ENCODE peak calls at places on chromosomes 4 and X, in seven cellular contexts. One of them, this sample, is unnamed.

GRCh38 chrX:120790118-120790517 is 85.5 kb downstream of the CT47B1 start:
- DNase-seq in body of pancreas: peak
- DNase-seq in mucosa of descending colon: no peak
- DNase-seq in astrocyte of the spinal cord: peak
- DNase-seq in AG09309: peak
- DNase-seq in fibroblast of lung: peak
- DNase-seq in brain microvascular endothelial cell: peak
- DNase-seq in this sample: peak

GRCh38 chr4:8435656-8436121 is 4.8 kb downstream of the ACOX3 start:
- DNase-seq in mucosa of descending colon: no peak
- DNase-seq in AG09309: no peak
- DNase-seq in body of pancreas: peak
- DNase-seq in fibroblast of lung: peak
- DNase-seq in astrocyte of the spinal cord: no peak
- DNase-seq in brain microvascular endothelial cell: no peak
- DNase-seq in this sample: no peak

GRCh38 chrX:44143061-44143602 is 169.9 kb upstream of the NDP start:
- DNase-seq in brain microvascular endothelial cell: no peak
- DNase-seq in AG09309: no peak
- DNase-seq in mucosa of descending colon: no peak
- DNase-seq in fibroblast of lung: no peak
- DNase-seq in body of pancreas: no peak
- DNase-seq in astrocyte of the spinal cord: no peak
- DNase-seq in this sample: no peak

GRCh38 chrX:118459494-118459893 is 36.1 kb upstream of the DOCK11 start:
- DNase-seq in astrocyte of the spinal cord: peak
- DNase-seq in fibroblast of lung: peak
- DNase-seq in body of pancreas: no peak
- DNase-seq in brain microvascular endothelial cell: peak
- DNase-seq in mucosa of descending colon: no peak
- DNase-seq in AG09309: peak
- DNase-seq in this sample: peak

GRCh38 chr4:7161721-7162214 is 30.6 kb upstream of the SORCS2 start:
- DNase-seq in fibroblast of lung: peak
- DNase-seq in astrocyte of the spinal cord: peak
- DNase-seq in brain microvascular endothelial cell: no peak
- DNase-seq in mucosa of descending colon: no peak
- DNase-seq in AG09309: peak
- DNase-seq in body of pancreas: peak
- DNase-seq in this sample: peak

GRCh38 chrX:45850197-45850774 is 649.6 kb upstream of the DIPK2B start:
- DNase-seq in body of pancreas: peak
- DNase-seq in fibroblast of lung: peak
- DNase-seq in astrocyte of the spinal cord: peak
- DNase-seq in AG09309: no peak
- DNase-seq in mucosa of descending colon: peak
- DNase-seq in brain microvascular endothelial cell: no peak
- DNase-seq in this sample: no peak

GRCh38 chr4:9970399-9971011 is 50.8 kb downstream of the SLC2A9 start:
- DNase-seq in mucosa of descending colon: peak
- DNase-seq in brain microvascular endothelial cell: no peak
- DNase-seq in fibroblast of lung: no peak
- DNase-seq in AG09309: no peak
- DNase-seq in body of pancreas: no peak
- DNase-seq in astrocyte of the spinal cord: no peak
- DNase-seq in this sample: no peak

GRCh38 chr4:85784348-85784747 is 309.4 kb downstream of the ARHGAP24 start:
- DNase-seq in fibroblast of lung: no peak
- DNase-seq in body of pancreas: no peak
- DNase-seq in AG09309: no peak
- DNase-seq in mucosa of descending colon: no peak
- DNase-seq in astrocyte of the spinal cord: no peak
- DNase-seq in brain microvascular endothelial cell: no peak
- DNase-seq in this sample: no peak

DNA sequence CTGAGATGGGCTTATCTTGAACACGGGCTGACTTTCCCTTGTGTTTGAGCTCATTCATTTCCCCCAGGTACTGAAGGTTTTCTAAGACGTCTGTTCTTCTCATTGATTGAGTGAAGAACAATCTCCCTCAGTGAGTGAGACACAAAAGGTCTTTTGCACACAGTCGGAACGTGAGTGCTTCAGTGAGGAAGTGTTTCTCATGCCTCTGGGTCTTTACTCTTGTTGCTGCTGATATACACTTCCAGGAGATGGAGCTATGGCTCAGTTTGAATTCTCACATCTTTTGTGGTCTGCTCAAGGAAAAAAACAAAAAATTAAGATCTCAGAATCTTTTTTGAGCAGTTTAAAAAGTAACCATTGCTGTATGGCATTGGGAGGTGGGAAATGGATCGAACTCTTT is 981.9 kb upstream of the TENM3 start:
- DNase-seq in brain microvascular endothelial cell: peak
- DNase-seq in body of pancreas: no peak
- DNase-seq in mucosa of descending colon: no peak
- DNase-seq in AG09309: no peak
- DNase-seq in fibroblast of lung: peak
- DNase-seq in astrocyte of the spinal cord: peak
- DNase-seq in this sample: no peak
- TF ChIP-seq CTCF in brain microvascular endothelial cell: peak
- TF ChIP-seq CTCF in body of pancreas: no peak
- TF ChIP-seq CTCF in mucosa of descending colon: no peak
- TF ChIP-seq CTCF in AG09309: peak
- TF ChIP-seq CTCF in fibroblast of lung: peak
- TF ChIP-seq CTCF in astrocyte of the spinal cord: peak
- TF ChIP-seq CTCF in this sample: no peak

DNA sequence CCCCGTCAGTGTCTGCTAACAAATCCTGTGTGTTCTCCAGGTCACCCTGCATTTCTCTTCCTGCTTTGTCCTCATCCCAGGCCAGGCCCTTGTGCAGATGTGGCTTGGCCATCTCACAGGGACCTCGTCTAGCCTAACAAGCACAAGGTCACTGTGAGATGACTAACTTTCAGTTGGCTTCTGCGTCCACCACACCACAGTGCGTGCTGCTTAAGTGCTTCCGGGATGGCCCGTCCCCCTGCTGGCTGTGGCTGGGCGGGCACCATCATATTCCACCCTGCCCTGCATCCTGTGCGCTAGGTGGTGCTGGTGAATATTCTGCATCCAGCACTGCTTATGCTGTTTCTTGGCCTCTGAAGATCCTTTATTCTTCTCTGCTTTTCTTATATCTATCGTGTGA is 33.8 kb downstream of the RBBP7 start:
- DNase-seq in mucosa of descending colon: peak
- DNase-seq in astrocyte of the spinal cord: no peak
- DNase-seq in body of pancreas: peak
- DNase-seq in fibroblast of lung: peak
- DNase-seq in AG09309: no peak
- DNase-seq in brain microvascular endothelial cell: no peak
- DNase-seq in this sample: no peak
- TF ChIP-seq CTCF in mucosa of descending colon: no peak
- TF ChIP-seq CTCF in astrocyte of the spinal cord: peak
- TF ChIP-seq CTCF in body of pancreas: peak
- TF ChIP-seq CTCF in fibroblast of lung: peak
- TF ChIP-seq CTCF in AG09309: peak
- TF ChIP-seq CTCF in brain microvascular endothelial cell: peak
- TF ChIP-seq CTCF in this sample: peak

GRCh38 chr4:136653640-136654406 is 878.5 kb downstream of the PCDH18 start:
- DNase-seq in astrocyte of the spinal cord: no peak
- DNase-seq in mucosa of descending colon: no peak
- DNase-seq in brain microvascular endothelial cell: no peak
- DNase-seq in fibroblast of lung: no peak
- DNase-seq in AG09309: no peak
- DNase-seq in body of pancreas: no peak
- DNase-seq in this sample: no peak
- TF ChIP-seq CTCF in astrocyte of the spinal cord: no peak
- TF ChIP-seq CTCF in mucosa of descending colon: no peak
- TF ChIP-seq CTCF in brain microvascular endothelial cell: no peak
- TF ChIP-seq CTCF in fibroblast of lung: no peak
- TF ChIP-seq CTCF in AG09309: no peak
- TF ChIP-seq CTCF in body of pancreas: no peak
- TF ChIP-seq CTCF in this sample: no peak

GRCh38 chr4:37802068-37802666 is 24.3 kb upstream of the PGM2 start:
- DNase-seq in brain microvascular endothelial cell: peak
- DNase-seq in body of pancreas: peak
- DNase-seq in AG09309: no peak
- DNase-seq in mucosa of descending colon: peak
- DNase-seq in astrocyte of the spinal cord: peak
- DNase-seq in fibroblast of lung: peak
- DNase-seq in this sample: peak

GRCh38 chr4:37799941-37800554 is 26.4 kb upstream of the PGM2 start:
- DNase-seq in brain microvascular endothelial cell: no peak
- DNase-seq in body of pancreas: no peak
- DNase-seq in astrocyte of the spinal cord: no peak
- DNase-seq in mucosa of descending colon: no peak
- DNase-seq in fibroblast of lung: no peak
- DNase-seq in AG09309: no peak
- DNase-seq in this sample: no peak

GRCh38 chr4:37798616-37799015 is 27.9 kb upstream of the PGM2 start:
- DNase-seq in brain microvascular endothelial cell: no peak
- DNase-seq in AG09309: no peak
- DNase-seq in astrocyte of the spinal cord: no peak
- DNase-seq in fibroblast of lung: no peak
- DNase-seq in body of pancreas: no peak
- DNase-seq in mucosa of descending colon: no peak
- DNase-seq in this sample: no peak

GRCh38 chr4:37805091-37805490 is 21.4 kb upstream of the PGM2 start:
- DNase-seq in mucosa of descending colon: no peak
- DNase-seq in astrocyte of the spinal cord: no peak
- DNase-seq in brain microvascular endothelial cell: no peak
- DNase-seq in AG09309: no peak
- DNase-seq in body of pancreas: no peak
- DNase-seq in fibroblast of lung: no peak
- DNase-seq in this sample: no peak

GRCh38 chr4:37803348-37803973 is 23.0 kb upstream of the PGM2 start:
- DNase-seq in astrocyte of the spinal cord: peak
- DNase-seq in AG09309: peak
- DNase-seq in brain microvascular endothelial cell: no peak
- DNase-seq in mucosa of descending colon: no peak
- DNase-seq in body of pancreas: no peak
- DNase-seq in fibroblast of lung: peak
- DNase-seq in this sample: no peak
- TF ChIP-seq CTCF in astrocyte of the spinal cord: peak
- TF ChIP-seq CTCF in AG09309: peak
- TF ChIP-seq CTCF in brain microvascular endothelial cell: peak
- TF ChIP-seq CTCF in mucosa of descending colon: peak
- TF ChIP-seq CTCF in body of pancreas: peak
- TF ChIP-seq CTCF in fibroblast of lung: peak
- TF ChIP-seq CTCF in this sample: peak

GRCh38 chr4:37528161-37528560 is 158.0 kb downstream of the RELL1 start:
- DNase-seq in mucosa of descending colon: peak
- DNase-seq in AG09309: no peak
- DNase-seq in fibroblast of lung: no peak
- DNase-seq in brain microvascular endothelial cell: no peak
- DNase-seq in body of pancreas: peak
- DNase-seq in astrocyte of the spinal cord: no peak
- DNase-seq in this sample: no peak
- TF ChIP-seq CTCF in mucosa of descending colon: no peak
- TF ChIP-seq CTCF in AG09309: no peak
- TF ChIP-seq CTCF in fibroblast of lung: no peak
- TF ChIP-seq CTCF in brain microvascular endothelial cell: no peak
- TF ChIP-seq CTCF in body of pancreas: peak
- TF ChIP-seq CTCF in astrocyte of the spinal cord: no peak
- TF ChIP-seq CTCF in this sample: no peak

GRCh38 chr4:184907216-184907615 is 81.4 kb upstream of the ACSL1 start:
- DNase-seq in body of pancreas: no peak
- DNase-seq in mucosa of descending colon: no peak
- DNase-seq in astrocyte of the spinal cord: no peak
- DNase-seq in fibroblast of lung: no peak
- DNase-seq in AG09309: no peak
- DNase-seq in brain microvascular endothelial cell: no peak
- DNase-seq in this sample: no peak
- TF ChIP-seq CTCF in body of pancreas: peak
- TF ChIP-seq CTCF in mucosa of descending colon: no peak
- TF ChIP-seq CTCF in astrocyte of the spinal cord: no peak
- TF ChIP-seq CTCF in fibroblast of lung: no peak
- TF ChIP-seq CTCF in AG09309: no peak
- TF ChIP-seq CTCF in brain microvascular endothelial cell: no peak
- TF ChIP-seq CTCF in this sample: no peak